ENCODE peak calls at places on chromosome 19, in nine cellular contexts. N is neural progenitor cell, B is hepatocyte, C is GM23338, X is PC-9, D is GM12878, H is heart right ventricle, S is psoas muscle, U is IMR-90. L is an unnamed sample.
A peak's percentile ranks its signal among the peaks of the same experiment; 100 is the strongest.

GRCh38 chr19:31718898-31719297 is 369.7 kb upstream of the TSHZ3 start:
- DNase-seq in D (no peak), B (no peak), U (no peak), N (no peak), C (no peak), S (no peak), X (no peak), H (no peak), L (no peak)

GRCh38 chr19:6796278-6796677 is 23.8 kb downstream of the VAV1 start:
- DNase-seq in B (no peak), S (no peak), C (no peak), H (no peak), N (no peak), D (no peak), X (no peak), U (no peak), L (no peak)

GRCh38 chr19:49132974-49133609 is 13.7 kb downstream of the PPFIA3 start:
- DNase-seq in S (no peak), U (no peak), C (peak; percentile 84), B (no peak), N (peak; percentile 43), H (no peak), D (no peak), X (peak; percentile 11), L (peak; percentile 57)

GRCh38 chr19:19256072-19256969 is 16.8 kb downstream of the TM6SF2 start:
- DNase-seq in U (no peak), H (no peak), C (peak; percentile 70), D (no peak), B (no peak), S (no peak), N (peak; percentile 32), X (no peak), L (peak; percentile 25)

GRCh38 chr19:42548545-42548944 is 20.3 kb upstream of the CEACAM1 start:
- DNase-seq in X (no peak), B (no peak), D (no peak), C (no peak), N (no peak), S (no peak), H (no peak), U (no peak), L (no peak)

GRCh38 chr19:46902402-46902766 is 41.6 kb downstream of the ARHGAP35 start:
- DNase-seq in C (peak; percentile 40), S (no peak), D (no peak), B (peak; percentile 51), H (no peak), U (peak; percentile 31), X (peak; percentile 99), N (no peak), L (peak; percentile 54)

GRCh38 chr19:48466571-48467325 is 2.4 kb upstream of the CYTH2 start:
- DNase-seq in C (no peak), B (no peak), S (no peak), D (no peak), N (no peak), H (no peak), U (peak; percentile 84), X (no peak), L (no peak)

GRCh38 chr19:19628499-19629134 is 597 bp upstream of the LPAR2 start:
- DNase-seq in N (peak; percentile 95), U (peak; percentile 48), B (peak; percentile 84), S (no peak), H (no peak), X (peak; percentile 84), D (no peak), C (peak; percentile 96), L (peak; percentile 72)

GRCh38 chr19:47719047-47719885 is 6.0 kb downstream of the EHD2 start:
- DNase-seq in D (no peak), X (no peak), U (peak; percentile 99), H (peak; percentile 92), N (no peak), C (no peak), S (peak; percentile 95), B (peak; percentile 93), L (no peak)

GRCh38 chr19:55809381-55810058 is 22.3 kb downstream of the NLRP11 start:
- DNase-seq in C (peak; percentile 80), N (peak; percentile 43), H (peak; percentile 6), U (peak; percentile 33), D (no peak), B (peak; percentile 41), S (no peak), X (peak; percentile 69), L (peak; percentile 82)

GRCh38 chr19:20928371-20928770 is 5.3 kb downstream of the ZNF85 start:
- DNase-seq in C (no peak), B (no peak), U (peak; percentile 87), D (no peak), S (no peak), X (no peak), H (no peak), N (no peak), L (no peak)

DNA sequence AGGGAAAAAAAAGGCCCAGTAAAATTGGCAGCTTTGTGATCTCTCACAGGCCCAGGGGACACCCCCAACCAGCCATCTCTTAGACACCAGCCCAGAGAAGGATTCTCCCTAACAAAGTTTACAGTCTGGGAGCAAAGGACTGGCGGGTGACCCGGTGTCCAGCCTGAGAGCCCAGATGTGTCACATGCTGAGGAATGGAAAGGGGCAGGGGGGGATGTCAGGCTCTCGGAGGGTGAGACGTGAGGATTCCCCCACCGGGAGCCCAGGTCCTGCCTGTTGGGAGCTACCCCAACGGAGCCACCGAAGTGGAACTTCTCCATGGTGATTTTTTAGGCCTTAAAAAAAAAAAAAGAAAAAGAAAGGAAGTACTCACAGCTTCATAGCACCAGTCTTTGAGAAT is 4.8 kb upstream of the CTXN1 start:
- DNase-seq in D (no peak), H (no peak), X (no peak), U (no peak), C (no peak), B (no peak), N (no peak), S (no peak), L (no peak)
- H3K4me1 ChIP-seq in D (no peaks in the 10 kb centered on the region), H (peaks cover 9% of the 10 kb centered on the region), X (peaks cover 28% of the 10 kb centered on the region), U (peaks cover 21% of the 10 kb centered on the region), C (peaks cover 4% of the 10 kb centered on the region), B (peaks cover 24% of the 10 kb centered on the region), N (no peaks in the 10 kb centered on the region), S (peaks cover 23% of the 10 kb centered on the region), L (no peaks in the 10 kb centered on the region)

GRCh38 chr19:35205733-35206323 is 22.7 kb downstream of the FAM187B start:
- DNase-seq in H (no peak), N (no peak), U (no peak), B (no peak), C (no peak), D (no peak), S (no peak), X (no peak), L (no peak)
- H3K4me1 ChIP-seq in H (no peaks in the 10 kb centered on the region), N (peaks cover 12% of the 10 kb centered on the region), U (no peaks in the 10 kb centered on the region), B (no peaks in the 10 kb centered on the region), C (peaks cover 28% of the 10 kb centered on the region), D (peaks cover 36% of the 10 kb centered on the region), S (no peaks in the 10 kb centered on the region), X (peaks cover 14% of the 10 kb centered on the region), L (peaks cover 3% of the 10 kb centered on the region)

GRCh38 chr19:17506745-17507144 is 4.7 kb upstream of the PGLS start:
- DNase-seq in H (no peak), U (no peak), X (no peak), D (no peak), C (no peak), B (no peak), S (no peak), N (no peak), L (no peak)

GRCh38 chr19:17503240-17503639 is 8.2 kb upstream of the PGLS start:
- DNase-seq in U (no peak), H (no peak), N (no peak), D (no peak), B (no peak), X (no peak), C (no peak), S (no peak), L (no peak)

GRCh38 chr19:17505218-17505617 is 6.2 kb upstream of the PGLS start:
- DNase-seq in U (no peak), C (no peak), H (no peak), B (no peak), S (no peak), N (no peak), X (no peak), D (no peak), L (no peak)

GRCh38 chr19:17504030-17504429 is 7.4 kb upstream of the PGLS start:
- DNase-seq in S (no peak), D (no peak), H (no peak), X (no peak), U (no peak), N (no peak), C (no peak), B (no peak), L (no peak)

DNA sequence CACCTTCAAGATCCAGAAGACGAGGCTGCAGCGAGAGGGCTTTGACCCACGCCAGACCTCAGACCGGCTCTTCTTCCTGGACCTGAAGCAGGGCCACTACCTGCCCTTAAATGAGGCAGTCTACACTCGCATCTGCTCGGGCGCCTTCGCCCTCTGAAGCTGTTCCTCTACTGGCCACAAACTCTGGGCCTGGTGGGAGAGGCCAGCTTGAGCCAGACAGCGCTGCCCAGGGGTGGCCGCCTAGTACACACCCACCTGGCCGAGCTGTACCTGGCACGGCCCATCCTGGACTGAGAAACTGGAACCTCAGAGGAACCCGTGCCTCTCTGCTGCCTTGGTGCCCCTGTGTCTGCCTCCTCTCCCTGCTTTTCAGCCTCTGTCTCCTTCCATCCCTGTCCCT is 7.0 kb upstream of the PGLS start:
- DNase-seq in D (no peak), C (no peak), B (no peak), S (no peak), H (no peak), U (no peak), X (no peak), N (no peak), L (no peak)
- H3K4me1 ChIP-seq in D (peaks cover 4% of the 10 kb centered on the region), C (peaks cover 11% of the 10 kb centered on the region), B (peaks cover 5% of the 10 kb centered on the region), S (peaks cover 8% of the 10 kb centered on the region), H (no peaks in the 10 kb centered on the region), U (peaks cover 18% of the 10 kb centered on the region), X (peaks cover 19% of the 10 kb centered on the region), N (no peaks in the 10 kb centered on the region), L (no peaks in the 10 kb centered on the region)

GRCh38 chr19:2061936-2062729 is 11.1 kb upstream of the MKNK2 start:
- DNase-seq in D (no peak), X (no peak), C (peak; percentile 63), S (peak; percentile 76), U (no peak), B (peak; percentile 18), N (peak; percentile 54), H (no peak), L (no peak)

GRCh38 chr19:2064395-2064787 is 13.3 kb upstream of the MKNK2 start:
- DNase-seq in S (peak; percentile 88), X (no peak), D (no peak), C (no peak), N (no peak), B (no peak), U (no peak), H (no peak), L (no peak)

GRCh38 chr19:2062770-2063169 is 11.7 kb upstream of the MKNK2 start:
- DNase-seq in X (no peak), N (no peak), S (no peak), H (no peak), D (no peak), U (no peak), C (no peak), B (peak; percentile 3), L (no peak)

GRCh38 chr19:2064788-2065524 is 13.9 kb upstream of the MKNK2 start:
- DNase-seq in U (no peak), S (peak; percentile 95), N (no peak), B (peak; percentile 3), H (no peak), D (no peak), C (no peak), X (no peak), L (no peak)

DNA sequence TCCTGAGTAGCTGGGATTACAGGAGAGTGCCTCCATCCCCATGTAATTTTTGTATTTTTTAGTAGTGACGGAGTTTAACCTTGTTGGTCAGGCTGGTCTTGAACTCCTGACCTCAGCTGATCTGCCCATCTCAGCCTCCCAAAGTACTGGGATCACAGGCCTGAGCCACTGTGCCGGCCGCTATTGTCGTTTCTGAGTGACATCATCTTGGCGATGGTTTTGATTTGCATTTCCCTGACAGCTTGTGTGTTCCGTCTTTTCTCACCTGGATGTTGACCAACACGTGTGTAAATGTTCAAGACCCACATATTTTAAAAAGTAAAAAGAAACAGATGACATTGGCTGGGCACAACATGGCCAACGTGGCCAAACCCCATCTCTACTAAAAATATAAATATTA is 12.8 kb upstream of the MKNK2 start:
- DNase-seq in X (no peak), B (no peak), U (no peak), H (no peak), N (no peak), D (no peak), S (no peak), C (no peak), L (no peak)
- H3K4me1 ChIP-seq in X (peaks cover 10% of the 10 kb centered on the region), B (peaks cover 36% of the 10 kb centered on the region), U (peaks cover 22% of the 10 kb centered on the region), H (peaks cover 26% of the 10 kb centered on the region), N (peaks cover 23% of the 10 kb centered on the region), D (peaks cover 17% of the 10 kb centered on the region), S (peaks cover 47% of the 10 kb centered on the region), C (peaks cover 21% of the 10 kb centered on the region), L (peaks cover 7% of the 10 kb centered on the region)